ENCODE peak calls at places on chromosome 17, in eight cellular contexts. K is COR-L47; U is effector memory CD8-positive, alpha-beta T cell; B is activated naive CD8-positive, alpha-beta T cell treated with anti-CD3 and anti-CD28 coated beads, Interleukin-2, amount 50 U/mL, for 24 hours; T is NT2/D1; P is RCC 7860; W is T-helper 1 cell; V is CMK. C is an unnamed sample.

GRCh38 chr17:28379814-28380571 is 8.5 kb downstream of the SARM1 start:
- DNase-seq in K (no peak), B (no peak), T (no peak), V (peak; percentile 63), P (no peak), W (no peak), U (no peak), C (no peak)

GRCh38 chr17:79741751-79742588 is 11.2 kb downstream of the ENPP7 start:
- DNase-seq in P (peak; percentile 15), U (peak; percentile 64), W (peak; percentile 61), B (peak; percentile 79), V (peak; percentile 31), T (peak; percentile 47), K (peak; percentile 74), C (peak; percentile 86)

GRCh38 chr17:77441130-77441920 is 300.6 kb downstream of the SEC14L1 start:
- DNase-seq in K (no peak), W (peak; percentile 90), U (peak; percentile 73), V (no peak), P (no peak), B (peak; percentile 75), T (no peak), C (no peak)

GRCh38 chr17:7283471-7284216 is 2.1 kb downstream of the SLC2A4 start:
- DNase-seq in W (no peak), B (no peak), V (no peak), P (no peak), T (no peak), K (no peak), U (no peak), C (no peak)

GRCh38 chr17:72976971-72977767 is 115.3 kb downstream of the SLC39A11 start:
- DNase-seq in W (no peak), V (no peak), P (peak; percentile 94), U (no peak), T (no peak), K (no peak), B (no peak), C (no peak)

GRCh38 chr17:31072186-31072585 is 22.6 kb upstream of the NF1 start:
- DNase-seq in K (no peak), U (no peak), W (no peak), T (no peak), B (no peak), P (no peak), V (no peak), C (peak; percentile 20)

GRCh38 chr17:46764709-46765401 is 53.6 kb downstream of the WNT3 start:
- DNase-seq in W (no peak), B (no peak), U (no peak), V (no peak), K (peak; percentile 34), T (no peak), P (peak; percentile 42), C (no peak)

GRCh38 chr17:66915204-66915611 is 49.3 kb upstream of the CACNG4 start:
- DNase-seq in U (no peak), K (peak; percentile 24), P (peak; percentile 31), T (no peak), B (no peak), W (no peak), V (no peak), C (peak; percentile 31)

GRCh38 chr17:77345260-77345910 is 204.6 kb downstream of the SEC14L1 start:
- DNase-seq in U (no peak), W (no peak), V (no peak), K (no peak), P (no peak), B (no peak), T (no peak), C (no peak)

GRCh38 chr17:47099451-47099986 is 89.6 kb downstream of the CDC27 start:
- DNase-seq in U (no peak), V (no peak), T (no peak), W (no peak), K (no peak), P (no peak), B (no peak), C (no peak)

GRCh38 chr17:74923538-74924249 is 379 bp upstream of the OTOP2 start:
- DNase-seq in K (no peak), V (no peak), T (no peak), U (peak; percentile 63), W (peak; percentile 53), P (no peak), B (peak; percentile 84), C (peak; percentile 66)

GRCh38 chr17:20993863-20994778 is 48.7 kb downstream of the USP22 start:
- DNase-seq in W (no peak), U (no peak), T (no peak), K (no peak), V (no peak), P (no peak), B (no peak), C (no peak)

GRCh38 chr17:67066717-67067116 is 22.4 kb downstream of the CACNG1 start:
- DNase-seq in P (no peak), U (no peak), K (no peak), W (no peak), T (no peak), B (no peak), V (no peak), C (no peak)

GRCh38 chr17:27531469-27531948 is 75.3 kb downstream of the KSR1 start:
- DNase-seq in U (no peak), B (no peak), T (no peak), W (no peak), V (no peak), P (no peak), K (no peak), C (no peak)

GRCh38 chr17:65243838-65244237 is 106.7 kb downstream of the RGS9 start:
- DNase-seq in V (no peak), U (no peak), P (peak; percentile 30), K (peak; percentile 66), T (peak; percentile 25), B (peak; percentile 34), W (no peak), C (peak; percentile 62)

GRCh38 chr17:45307290-45308015 is 9.4 kb downstream of the MAP3K14 start:
- DNase-seq in P (peak; percentile 56), U (no peak), K (no peak), B (peak; percentile 53), W (peak; percentile 85), V (no peak), T (no peak), C (no peak)

GRCh38 chr17:68238488-68238887 is 9.4 kb upstream of the AMZ2 start:
- DNase-seq in U (no peak), W (peak; percentile 71), B (no peak), K (no peak), T (no peak), P (no peak), V (no peak), C (no peak)

GRCh38 chr17:40598021-40598927 is 33.0 kb upstream of the CCR7 start:
- DNase-seq in B (peak; percentile 80), K (no peak), U (no peak), T (no peak), V (no peak), P (no peak), W (peak; percentile 76), C (no peak)

GRCh38 chr17:39634384-39634871 is 2.5 kb upstream of the STARD3 start:
- DNase-seq in T (no peak), B (no peak), W (peak; percentile 37), K (peak; percentile 44), V (no peak), U (no peak), P (peak; percentile 20), C (peak; percentile 85)

GRCh38 chr17:48586355-48586924 is 3.6 kb downstream of the HOXB3 start:
- DNase-seq in K (no peak), U (no peak), V (no peak), T (no peak), P (no peak), W (no peak), B (peak; percentile 55), C (no peak)

GRCh38 chr17:49015924-49016774 is 19.0 kb downstream of the IGF2BP1 start:
- DNase-seq in V (no peak), K (no peak), P (no peak), U (no peak), T (no peak), B (no peak), W (no peak), C (no peak)

GRCh38 chr17:27256225-27257030 is 37.5 kb upstream of the WSB1 start:
- DNase-seq in V (no peak), B (no peak), U (no peak), P (no peak), W (no peak), T (no peak), K (no peak), C (no peak)

GRCh38 chr17:68539536-68540469 is 27.6 kb downstream of the PRKAR1A start:
- DNase-seq in V (no peak), P (no peak), B (no peak), U (no peak), T (no peak), W (no peak), K (no peak), C (peak; percentile 41)

GRCh38 chr17:62062313-62062712 is 2.8 kb downstream of the MED13 start:
- DNase-seq in W (no peak), B (no peak), P (no peak), K (no peak), V (no peak), T (no peak), U (no peak), C (no peak)

GRCh38 chr17:5672815-5673430 is 88.6 kb upstream of the NLRP1 start:
- DNase-seq in K (no peak), V (no peak), T (no peak), P (no peak), W (no peak), B (no peak), U (no peak), C (no peak)

GRCh38 chr17:794876-795275 is 12.7 kb downstream of the MRM3 start:
- DNase-seq in U (no peak), P (peak; percentile 38), K (peak; percentile 42), T (no peak), W (peak; percentile 28), B (peak; percentile 57), V (no peak), C (peak; percentile 93)

GRCh38 chr17:77432791-77433190 is 292.0 kb downstream of the SEC14L1 start:
- DNase-seq in P (no peak), K (no peak), B (no peak), W (no peak), U (no peak), T (no peak), V (no peak), C (no peak)

GRCh38 chr17:7435676-7436555 is 681 bp downstream of the TMEM102 start:
- DNase-seq in U (peak; percentile 11), T (no peak), P (no peak), B (peak; percentile 65), V (no peak), K (no peak), W (peak; percentile 74), C (peak; percentile 80)

GRCh38 chr17:8375738-8376259 is 705 bp downstream of the KRABD2 start:
- DNase-seq in B (no peak), T (no peak), P (no peak), W (no peak), K (no peak), U (no peak), V (no peak), C (peak; percentile 60)